ENCODE peak calls at places on chromosomes 2 and 18, in five cellular contexts. One of them, this sample, is unnamed.

GRCh38 chr2:228593992-228594391 is 412.5 kb upstream of the SPHKAP start:
- DNase-seq in AG10803: no peak
- DNase-seq in brain microvascular endothelial cell: no peak
- DNase-seq in stomach: no peak
- DNase-seq in heart left ventricle: no peak
- DNase-seq in this sample: no peak

GRCh38 chr18:36321636-36322407 is 24.3 kb downstream of the FHOD3 start:
- DNase-seq in AG10803: peak
- DNase-seq in brain microvascular endothelial cell: peak
- DNase-seq in stomach: no peak
- DNase-seq in heart left ventricle: no peak
- DNase-seq in this sample: no peak

GRCh38 chr2:67599561-67599960 is 202.4 kb downstream of the ETAA1 start:
- DNase-seq in AG10803: no peak
- DNase-seq in brain microvascular endothelial cell: no peak
- DNase-seq in stomach: no peak
- DNase-seq in heart left ventricle: no peak
- DNase-seq in this sample: peak

GRCh38 chr18:22169011-22169888 is at the start of gene GATA6:
- DNase-seq in AG10803: peak
- DNase-seq in brain microvascular endothelial cell: peak
- DNase-seq in stomach: peak
- DNase-seq in heart left ventricle: peak
- DNase-seq in this sample: peak

GRCh38 chr2:224137208-224137607 is 98.1 kb upstream of the SERPINE2 start:
- DNase-seq in AG10803: no peak
- DNase-seq in brain microvascular endothelial cell: no peak
- DNase-seq in stomach: no peak
- DNase-seq in heart left ventricle: no peak
- DNase-seq in this sample: no peak

GRCh38 chr2:48567671-48568070 is 37.7 kb downstream of the STON1 start:
- DNase-seq in AG10803: peak
- DNase-seq in brain microvascular endothelial cell: peak
- DNase-seq in stomach: no peak
- DNase-seq in heart left ventricle: no peak
- DNase-seq in this sample: peak

GRCh38 chr2:62569907-62570793 is 64.2 kb upstream of the TMEM17 start:
- DNase-seq in AG10803: no peak
- DNase-seq in brain microvascular endothelial cell: no peak
- DNase-seq in stomach: no peak
- DNase-seq in heart left ventricle: no peak
- DNase-seq in this sample: no peak

GRCh38 chr18:11052800-11053199 is 96.6 kb downstream of the PIEZO2 start:
- DNase-seq in AG10803: no peak
- DNase-seq in brain microvascular endothelial cell: peak
- DNase-seq in stomach: no peak
- DNase-seq in heart left ventricle: no peak
- DNase-seq in this sample: no peak

GRCh38 chr2:71691747-71692455 is 238.5 kb downstream of the DYSF start:
- DNase-seq in AG10803: peak
- DNase-seq in brain microvascular endothelial cell: peak
- DNase-seq in stomach: no peak
- DNase-seq in heart left ventricle: no peak
- DNase-seq in this sample: no peak

GRCh38 chr2:202149155-202149762 is 76.2 kb downstream of the KIAA2012 start:
- DNase-seq in AG10803: peak
- DNase-seq in brain microvascular endothelial cell: peak
- DNase-seq in stomach: no peak
- DNase-seq in heart left ventricle: no peak
- DNase-seq in this sample: peak

GRCh38 chr18:21184396-21184996 is 57.5 kb upstream of the GREB1L start:
- DNase-seq in AG10803: no peak
- DNase-seq in brain microvascular endothelial cell: no peak
- DNase-seq in stomach: no peak
- DNase-seq in heart left ventricle: no peak
- DNase-seq in this sample: no peak

GRCh38 chr18:3180325-3180724 is 39.4 kb downstream of the MYOM1 start:
- DNase-seq in AG10803: peak
- DNase-seq in brain microvascular endothelial cell: no peak
- DNase-seq in stomach: no peak
- DNase-seq in heart left ventricle: no peak
- DNase-seq in this sample: peak

GRCh38 chr18:48599391-48599790 is 60.6 kb downstream of the CTIF start:
- DNase-seq in AG10803: no peak
- DNase-seq in brain microvascular endothelial cell: no peak
- DNase-seq in stomach: no peak
- DNase-seq in heart left ventricle: no peak
- DNase-seq in this sample: no peak

GRCh38 chr2:228018311-228018710 is 146.9 kb downstream of the DAW1 start:
- DNase-seq in AG10803: no peak
- DNase-seq in brain microvascular endothelial cell: no peak
- DNase-seq in stomach: no peak
- DNase-seq in heart left ventricle: no peak
- DNase-seq in this sample: no peak

GRCh38 chr2:144267209-144267608 is 252.7 kb downstream of the ZEB2 start:
- DNase-seq in AG10803: no peak
- DNase-seq in brain microvascular endothelial cell: no peak
- DNase-seq in stomach: no peak
- DNase-seq in heart left ventricle: no peak
- DNase-seq in this sample: no peak

GRCh38 chr2:70692256-70692655 is 75.7 kb downstream of the ADD2 start:
- DNase-seq in AG10803: no peak
- DNase-seq in brain microvascular endothelial cell: no peak
- DNase-seq in stomach: no peak
- DNase-seq in heart left ventricle: no peak
- DNase-seq in this sample: no peak

GRCh38 chr18:65607161-65607560 is 143.7 kb upstream of the CDH7 start:
- DNase-seq in AG10803: no peak
- DNase-seq in brain microvascular endothelial cell: no peak
- DNase-seq in stomach: no peak
- DNase-seq in heart left ventricle: no peak
- DNase-seq in this sample: no peak

GRCh38 chr18:2846241-2846637 is 567 bp upstream of the EMILIN2 start:
- DNase-seq in AG10803: peak
- DNase-seq in brain microvascular endothelial cell: peak
- DNase-seq in stomach: no peak
- DNase-seq in heart left ventricle: peak
- DNase-seq in this sample: peak

GRCh38 chr2:42942214-42942989 is 150.0 kb upstream of the HAAO start:
- DNase-seq in AG10803: no peak
- DNase-seq in brain microvascular endothelial cell: no peak
- DNase-seq in stomach: no peak
- DNase-seq in heart left ventricle: peak
- DNase-seq in this sample: no peak

GRCh38 chr2:54575379-54575888 is 119.3 kb downstream of the SPTBN1 start:
- DNase-seq in AG10803: no peak
- DNase-seq in brain microvascular endothelial cell: no peak
- DNase-seq in stomach: no peak
- DNase-seq in heart left ventricle: no peak
- DNase-seq in this sample: peak

GRCh38 chr18:28039078-28039477 is 137.9 kb downstream of the CDH2 start:
- DNase-seq in AG10803: peak
- DNase-seq in brain microvascular endothelial cell: peak
- DNase-seq in stomach: no peak
- DNase-seq in heart left ventricle: no peak
- DNase-seq in this sample: no peak

GRCh38 chr2:240918258-240919091 is 12.3 kb downstream of the CROCC2 start:
- DNase-seq in AG10803: no peak
- DNase-seq in brain microvascular endothelial cell: no peak
- DNase-seq in stomach: no peak
- DNase-seq in heart left ventricle: peak
- DNase-seq in this sample: no peak

DNA sequence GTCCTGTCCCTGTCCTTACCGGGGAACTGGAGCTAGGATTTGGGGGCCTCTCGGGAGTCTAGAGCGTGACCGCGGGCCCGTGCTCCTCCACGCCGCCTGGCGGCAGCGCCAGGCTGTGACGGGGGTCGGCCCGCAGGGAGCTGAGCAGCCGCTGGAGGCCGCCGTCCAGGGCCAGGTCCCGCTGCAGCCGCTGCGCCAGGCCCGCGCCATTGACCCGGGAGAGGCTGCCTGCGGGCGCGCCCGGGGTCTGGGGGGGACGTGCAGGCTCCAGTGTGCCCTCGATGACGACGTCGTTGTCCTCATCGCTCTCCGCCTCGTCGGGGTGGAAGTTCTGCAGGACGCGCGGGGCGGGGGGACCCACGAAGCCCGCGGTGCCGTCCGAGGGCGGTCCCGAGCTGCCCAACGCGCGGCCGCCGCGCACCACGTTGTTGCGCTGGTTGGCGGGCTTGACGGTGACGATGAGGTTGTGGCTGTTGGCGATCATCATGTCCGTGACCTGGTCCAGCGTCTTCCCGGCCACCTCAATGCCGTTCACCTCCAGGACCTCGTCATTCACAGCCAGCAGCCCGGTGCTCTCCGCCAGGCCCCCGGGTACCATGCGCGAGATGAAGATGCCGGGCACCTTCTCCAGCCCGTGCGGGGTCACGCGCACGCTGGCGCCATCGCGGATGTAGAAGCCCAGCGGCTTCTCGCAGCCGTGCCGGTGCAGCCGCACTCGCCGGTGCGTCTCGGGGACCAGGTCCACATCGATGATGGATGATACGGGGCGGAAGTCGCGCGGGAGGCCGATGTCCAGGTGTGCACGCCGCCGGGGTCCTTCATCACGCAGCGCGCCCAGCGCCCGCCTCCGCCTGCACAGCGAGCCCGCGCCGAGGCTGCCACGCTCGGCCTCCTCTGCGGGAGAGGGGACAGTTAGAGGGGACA is 50.9 kb downstream of the ADNP2 start:
- DNase-seq in AG10803: no peak
- DNase-seq in brain microvascular endothelial cell: no peak
- DNase-seq in stomach: no peak
- DNase-seq in heart left ventricle: no peak
- DNase-seq in this sample: peak
- TF ChIP-seq CTCF in AG10803: peak
- TF ChIP-seq CTCF in brain microvascular endothelial cell: peak
- TF ChIP-seq CTCF in stomach: peak
- TF ChIP-seq CTCF in heart left ventricle: peak
- TF ChIP-seq CTCF in this sample: peak

GRCh38 chr2:176817061-176817565 is 395.5 kb upstream of the HNRNPA3 start:
- DNase-seq in AG10803: no peak
- DNase-seq in brain microvascular endothelial cell: no peak
- DNase-seq in stomach: no peak
- DNase-seq in heart left ventricle: no peak
- DNase-seq in this sample: no peak
- TF ChIP-seq CTCF in AG10803: peak
- TF ChIP-seq CTCF in brain microvascular endothelial cell: peak
- TF ChIP-seq CTCF in stomach: no peak
- TF ChIP-seq CTCF in heart left ventricle: no peak
- TF ChIP-seq CTCF in this sample: peak

DNA sequence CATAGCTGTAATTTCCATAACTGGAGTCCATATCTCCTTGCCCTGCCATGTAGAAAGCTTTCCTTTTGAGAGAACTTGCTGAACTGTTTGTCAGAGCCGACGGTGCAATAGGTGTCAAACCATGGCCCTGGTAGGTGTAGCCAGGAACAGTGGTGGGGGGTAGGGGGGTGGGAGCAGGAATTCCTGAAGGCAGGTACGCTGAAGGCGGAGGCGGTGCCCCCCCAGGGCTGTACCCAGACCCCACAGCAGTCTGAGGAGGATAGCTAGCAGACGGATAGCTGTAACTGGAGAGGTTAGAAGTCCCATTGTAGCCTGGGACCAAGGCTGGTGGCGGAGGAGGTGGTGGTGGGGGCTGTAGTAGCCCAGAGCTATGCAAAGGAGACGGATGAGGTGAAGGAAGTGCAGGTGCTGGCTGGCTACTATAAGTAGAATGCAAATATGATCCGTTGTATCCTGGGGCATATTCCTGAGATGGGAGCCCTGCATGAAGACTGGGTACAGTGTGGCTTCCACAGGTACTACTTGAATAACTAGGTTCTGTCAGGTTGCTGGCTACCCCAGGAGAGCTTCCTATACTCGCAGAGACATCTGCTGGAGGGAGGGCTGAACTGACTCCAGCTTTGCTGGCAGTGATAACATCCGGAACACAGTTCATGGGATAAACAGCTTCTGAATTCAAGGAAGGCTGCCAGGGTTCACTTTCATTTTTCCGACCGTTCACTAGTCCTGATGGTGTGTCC is 124.8 kb downstream of the FIGN start:
- DNase-seq in AG10803: no peak
- DNase-seq in brain microvascular endothelial cell: no peak
- DNase-seq in stomach: no peak
- DNase-seq in heart left ventricle: peak
- DNase-seq in this sample: no peak
- TF ChIP-seq CTCF in AG10803: no peak
- TF ChIP-seq CTCF in brain microvascular endothelial cell: peak
- TF ChIP-seq CTCF in stomach: no peak
- TF ChIP-seq CTCF in heart left ventricle: peak
- TF ChIP-seq CTCF in this sample: no peak

GRCh38 chr2:232481322-232482140 is 6.1 kb downstream of the ECEL1 start:
- DNase-seq in AG10803: no peak
- DNase-seq in brain microvascular endothelial cell: no peak
- DNase-seq in stomach: no peak
- DNase-seq in heart left ventricle: no peak
- DNase-seq in this sample: no peak

GRCh38 chr2:232480201-232481190 is 7.1 kb downstream of the ECEL1 start:
- DNase-seq in AG10803: no peak
- DNase-seq in brain microvascular endothelial cell: no peak
- DNase-seq in stomach: no peak
- DNase-seq in heart left ventricle: no peak
- DNase-seq in this sample: no peak

GRCh38 chr2:232477751-232478510 is 9.7 kb downstream of the ECEL1 start:
- DNase-seq in AG10803: no peak
- DNase-seq in brain microvascular endothelial cell: no peak
- DNase-seq in stomach: no peak
- DNase-seq in heart left ventricle: no peak
- DNase-seq in this sample: no peak

GRCh38 chr2:232478571-232479340 is 8.9 kb downstream of the ECEL1 start:
- DNase-seq in AG10803: no peak
- DNase-seq in brain microvascular endothelial cell: no peak
- DNase-seq in stomach: no peak
- DNase-seq in heart left ventricle: peak
- DNase-seq in this sample: no peak

DNA sequence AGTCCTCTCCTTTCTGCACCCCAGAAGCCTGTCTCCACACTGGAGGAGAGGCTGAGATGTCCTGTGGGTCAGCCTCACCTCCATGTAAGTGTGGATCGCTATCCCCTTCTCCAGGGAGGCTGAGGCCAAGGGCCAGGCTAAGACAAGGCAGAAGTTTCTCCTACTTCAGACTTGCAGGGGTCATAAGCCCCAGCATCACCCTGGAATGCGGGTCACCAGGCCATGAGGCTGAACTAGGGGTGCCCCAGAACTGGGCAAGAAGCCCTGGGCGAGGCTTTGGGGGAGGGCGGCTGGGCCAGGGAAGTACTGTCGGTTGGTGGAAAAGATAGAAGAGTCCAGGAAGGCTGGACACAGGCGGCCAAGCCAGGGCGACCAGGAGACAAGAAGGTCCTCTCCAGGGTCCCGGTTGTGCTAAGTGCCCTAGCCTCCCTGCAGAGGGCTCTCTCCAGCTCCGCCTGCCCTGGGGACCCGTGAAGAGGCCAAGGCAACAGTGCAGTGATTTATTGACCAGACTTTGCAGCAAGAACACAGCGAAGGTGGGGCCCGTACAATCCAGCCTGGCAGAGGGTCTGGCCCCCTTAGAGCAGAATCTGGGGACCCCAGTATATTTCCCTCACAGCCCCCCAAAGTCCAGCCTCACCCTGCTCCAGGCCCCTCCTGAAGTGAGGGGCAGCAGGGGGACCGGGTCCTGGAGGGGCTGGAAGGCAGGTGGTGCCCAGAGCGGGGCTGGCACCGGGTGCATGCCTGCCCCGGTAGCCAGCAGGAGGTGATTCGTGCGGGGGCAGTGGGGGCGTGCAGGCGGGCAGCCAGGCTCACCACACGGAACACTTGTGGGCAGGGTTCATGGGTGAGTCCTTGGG is 8.1 kb downstream of the ECEL1 start:
- DNase-seq in AG10803: no peak
- DNase-seq in brain microvascular endothelial cell: no peak
- DNase-seq in stomach: no peak
- DNase-seq in heart left ventricle: no peak
- DNase-seq in this sample: no peak
- TF ChIP-seq CTCF in AG10803: no peak
- TF ChIP-seq CTCF in brain microvascular endothelial cell: no peak
- TF ChIP-seq CTCF in stomach: no peak
- TF ChIP-seq CTCF in heart left ventricle: no peak
- TF ChIP-seq CTCF in this sample: no peak